ENCODE peak calls at places on chromosomes 6 and 20, in nine cellular contexts. One of them, this sample, is unnamed. For H3K27me3, the result is how much of the 10 kb centered on the place peaks cover.

GRCh38 chr6:1479095-1479494 is 89.7 kb downstream of the FOXF2 start:
- DNase-seq in hepatocyte: peak
- DNase-seq in heart right ventricle: no peak
- DNase-seq in uterus: no peak
- DNase-seq in body of pancreas: no peak
- DNase-seq in astrocyte: peak
- DNase-seq in transverse colon: no peak
- DNase-seq in fibroblast of lung: peak
- DNase-seq in heart left ventricle: no peak
- DNase-seq in this sample: no peak

GRCh38 chr6:138652824-138653223 is 120.7 kb upstream of the CCDC28A start:
- DNase-seq in uterus: no peak
- DNase-seq in transverse colon: no peak
- DNase-seq in body of pancreas: no peak
- DNase-seq in fibroblast of lung: no peak
- DNase-seq in heart right ventricle: no peak
- DNase-seq in hepatocyte: no peak
- DNase-seq in heart left ventricle: no peak
- DNase-seq in astrocyte: no peak
- DNase-seq in this sample: no peak

GRCh38 chr6:33380272-33380981 is 11.2 kb upstream of the KIFC1 start:
- DNase-seq in heart left ventricle: no peak
- DNase-seq in fibroblast of lung: no peak
- DNase-seq in astrocyte: no peak
- DNase-seq in body of pancreas: no peak
- DNase-seq in heart right ventricle: no peak
- DNase-seq in hepatocyte: no peak
- DNase-seq in uterus: no peak
- DNase-seq in transverse colon: no peak
- DNase-seq in this sample: no peak

GRCh38 chr6:165417298-165417865 is 108.0 kb upstream of the C6orf118 start:
- DNase-seq in body of pancreas: no peak
- DNase-seq in transverse colon: no peak
- DNase-seq in heart left ventricle: no peak
- DNase-seq in heart right ventricle: no peak
- DNase-seq in astrocyte: no peak
- DNase-seq in uterus: no peak
- DNase-seq in fibroblast of lung: no peak
- DNase-seq in hepatocyte: no peak
- DNase-seq in this sample: no peak

GRCh38 chr6:140858381-140858971 is 1274.2 kb upstream of the GJE1 start:
- DNase-seq in uterus: no peak
- DNase-seq in heart left ventricle: no peak
- DNase-seq in fibroblast of lung: no peak
- DNase-seq in body of pancreas: no peak
- DNase-seq in heart right ventricle: no peak
- DNase-seq in hepatocyte: no peak
- DNase-seq in astrocyte: peak
- DNase-seq in transverse colon: no peak
- DNase-seq in this sample: no peak

GRCh38 chr6:11975353-11975977 is 36.6 kb upstream of the HIVEP1 start:
- DNase-seq in heart right ventricle: no peak
- DNase-seq in fibroblast of lung: no peak
- DNase-seq in body of pancreas: peak
- DNase-seq in hepatocyte: no peak
- DNase-seq in astrocyte: no peak
- DNase-seq in heart left ventricle: no peak
- DNase-seq in transverse colon: peak
- DNase-seq in uterus: no peak
- DNase-seq in this sample: no peak

GRCh38 chr20:41701596-41702350 is 83.6 kb upstream of the CHD6 start:
- DNase-seq in uterus: no peak
- DNase-seq in fibroblast of lung: no peak
- DNase-seq in heart right ventricle: no peak
- DNase-seq in transverse colon: no peak
- DNase-seq in astrocyte: no peak
- DNase-seq in hepatocyte: no peak
- DNase-seq in heart left ventricle: no peak
- DNase-seq in body of pancreas: no peak
- DNase-seq in this sample: no peak

GRCh38 chr20:11581271-11581670 is 336.4 kb upstream of the BTBD3 start:
- DNase-seq in heart left ventricle: no peak
- DNase-seq in fibroblast of lung: no peak
- DNase-seq in uterus: no peak
- DNase-seq in hepatocyte: no peak
- DNase-seq in astrocyte: no peak
- DNase-seq in heart right ventricle: no peak
- DNase-seq in body of pancreas: no peak
- DNase-seq in transverse colon: no peak
- DNase-seq in this sample: no peak

DNA sequence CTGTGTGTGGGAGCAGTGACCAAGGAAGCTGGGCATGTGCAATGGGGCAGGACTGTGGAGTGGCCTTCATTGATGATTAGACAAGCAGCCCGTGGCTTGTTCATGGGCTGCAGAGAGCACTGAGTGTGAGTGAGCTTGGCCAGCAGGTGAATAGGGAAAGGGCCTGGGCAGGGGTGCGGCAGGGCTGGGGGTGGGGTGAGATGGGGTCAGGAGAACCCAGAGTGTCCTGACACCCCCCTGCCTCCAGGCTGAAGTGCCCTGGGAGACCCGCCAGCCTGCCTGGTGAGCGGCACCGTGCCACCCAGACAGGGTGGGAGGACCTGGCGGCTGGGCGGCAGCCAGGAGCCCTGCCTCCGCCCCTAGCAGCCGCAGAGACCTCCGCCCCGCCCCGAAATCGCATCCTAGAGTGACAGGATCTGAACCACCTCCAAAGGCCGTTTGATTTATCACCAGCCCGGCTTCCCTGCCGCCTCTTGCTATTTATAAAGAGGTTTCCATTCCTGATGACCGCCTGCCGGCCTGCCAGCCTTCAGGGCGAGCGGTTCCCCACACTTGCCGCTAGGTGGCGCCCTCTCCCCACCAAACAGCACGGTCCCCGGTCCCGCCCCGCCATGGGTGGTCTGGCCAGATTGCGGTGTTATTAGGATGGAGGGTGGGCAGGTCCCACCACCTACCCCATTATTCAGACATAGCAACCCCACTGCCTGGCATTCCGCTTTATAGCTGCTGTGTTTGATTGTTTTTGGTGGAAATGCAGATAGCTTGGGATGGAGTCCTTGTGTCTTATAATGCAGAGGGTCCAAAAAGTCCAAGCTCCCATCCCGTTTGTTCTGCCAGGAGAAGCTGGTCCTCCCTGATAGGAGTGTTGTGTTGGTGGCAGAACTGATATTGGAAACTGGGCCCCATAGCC is 3.5 kb downstream of the MYLK2 start:
- DNase-seq in heart right ventricle: peak
- DNase-seq in uterus: peak
- DNase-seq in transverse colon: peak
- DNase-seq in fibroblast of lung: peak
- DNase-seq in heart left ventricle: peak
- DNase-seq in hepatocyte: peak
- DNase-seq in body of pancreas: peak
- DNase-seq in astrocyte: peak
- DNase-seq in this sample: no peak
- H3K27me3 ChIP-seq in heart right ventricle: under half
- H3K27me3 ChIP-seq in uterus: under half
- H3K27me3 ChIP-seq in transverse colon: under half
- H3K27me3 ChIP-seq in fibroblast of lung: under half
- H3K27me3 ChIP-seq in heart left ventricle: under half
- H3K27me3 ChIP-seq in hepatocyte: under half
- H3K27me3 ChIP-seq in body of pancreas: under half
- H3K27me3 ChIP-seq in astrocyte: under half
- H3K27me3 ChIP-seq in this sample: under half

GRCh38 chr20:36795691-36796090 is 22.1 kb upstream of the DSN1 start:
- DNase-seq in transverse colon: no peak
- DNase-seq in heart right ventricle: no peak
- DNase-seq in heart left ventricle: no peak
- DNase-seq in fibroblast of lung: no peak
- DNase-seq in body of pancreas: no peak
- DNase-seq in astrocyte: no peak
- DNase-seq in uterus: no peak
- DNase-seq in hepatocyte: no peak
- DNase-seq in this sample: no peak

GRCh38 chr20:36793294-36794115 is 19.9 kb upstream of the DSN1 start:
- DNase-seq in heart left ventricle: no peak
- DNase-seq in fibroblast of lung: no peak
- DNase-seq in astrocyte: no peak
- DNase-seq in uterus: no peak
- DNase-seq in hepatocyte: no peak
- DNase-seq in heart right ventricle: no peak
- DNase-seq in transverse colon: no peak
- DNase-seq in body of pancreas: no peak
- DNase-seq in this sample: no peak

GRCh38 chr20:36794116-36794474 is 20.5 kb upstream of the DSN1 start:
- DNase-seq in fibroblast of lung: no peak
- DNase-seq in uterus: no peak
- DNase-seq in heart right ventricle: no peak
- DNase-seq in heart left ventricle: no peak
- DNase-seq in transverse colon: no peak
- DNase-seq in body of pancreas: no peak
- DNase-seq in astrocyte: no peak
- DNase-seq in hepatocyte: no peak
- DNase-seq in this sample: no peak

GRCh38 chr20:36791862-36792261 is 18.3 kb upstream of the DSN1 start:
- DNase-seq in hepatocyte: no peak
- DNase-seq in uterus: no peak
- DNase-seq in heart left ventricle: no peak
- DNase-seq in body of pancreas: no peak
- DNase-seq in transverse colon: no peak
- DNase-seq in fibroblast of lung: no peak
- DNase-seq in astrocyte: no peak
- DNase-seq in heart right ventricle: no peak
- DNase-seq in this sample: no peak

DNA sequence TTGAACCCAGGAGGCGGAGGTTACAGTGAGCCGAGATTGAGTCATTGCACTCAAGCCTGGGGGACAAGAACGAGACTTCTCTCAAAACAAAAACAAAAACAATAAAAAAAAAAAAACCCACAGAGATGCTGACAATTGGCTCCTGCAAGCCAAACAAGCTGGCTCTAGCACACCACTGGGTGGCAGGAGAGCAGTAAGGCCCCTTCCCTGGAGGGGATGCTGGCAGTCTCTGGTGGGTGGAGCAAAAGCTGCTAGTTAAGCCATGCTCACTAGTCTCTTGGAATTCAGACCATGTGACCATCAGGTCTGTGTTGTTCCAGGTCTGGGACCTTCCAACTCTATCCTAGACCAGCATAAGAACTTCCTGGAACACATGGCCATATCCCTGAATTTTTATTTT is 18.9 kb upstream of the DSN1 start:
- DNase-seq in transverse colon: no peak
- DNase-seq in uterus: peak
- DNase-seq in heart left ventricle: peak
- DNase-seq in fibroblast of lung: peak
- DNase-seq in hepatocyte: peak
- DNase-seq in body of pancreas: peak
- DNase-seq in heart right ventricle: no peak
- DNase-seq in astrocyte: peak
- DNase-seq in this sample: peak
- TF ChIP-seq CTCF in transverse colon: no peak
- TF ChIP-seq CTCF in uterus: no peak
- TF ChIP-seq CTCF in heart left ventricle: peak
- TF ChIP-seq CTCF in fibroblast of lung: peak
- TF ChIP-seq CTCF in hepatocyte: peak
- TF ChIP-seq CTCF in body of pancreas: no peak
- TF ChIP-seq CTCF in heart right ventricle: peak
- TF ChIP-seq CTCF in astrocyte: peak
- TF ChIP-seq CTCF in this sample: peak

DNA sequence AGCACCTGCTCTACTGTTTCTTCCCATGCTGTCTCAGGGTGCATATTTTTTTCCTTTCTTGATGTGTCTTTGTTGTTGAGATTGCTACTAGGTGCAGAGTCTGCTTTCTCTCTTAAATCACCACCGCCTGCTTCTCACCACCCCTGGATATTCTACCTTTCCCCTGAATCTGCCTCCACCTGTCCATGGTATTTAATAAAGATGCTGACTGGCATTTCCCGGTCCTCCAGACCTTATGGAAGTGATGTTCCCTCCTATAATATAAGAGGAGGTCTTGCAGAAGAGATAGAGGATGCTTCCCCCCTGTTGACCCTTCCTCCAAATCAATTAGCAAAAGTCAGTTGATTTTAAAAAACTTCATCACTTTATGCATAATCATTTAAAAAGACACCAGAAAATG is 107.9 kb upstream of the IYD start:
- DNase-seq in transverse colon: no peak
- DNase-seq in fibroblast of lung: no peak
- DNase-seq in body of pancreas: no peak
- DNase-seq in uterus: no peak
- DNase-seq in heart right ventricle: no peak
- DNase-seq in heart left ventricle: no peak
- DNase-seq in hepatocyte: no peak
- DNase-seq in astrocyte: no peak
- DNase-seq in this sample: no peak
- H3K27me3 ChIP-seq in transverse colon: under half
- H3K27me3 ChIP-seq in fibroblast of lung: under half
- H3K27me3 ChIP-seq in body of pancreas: under half
- H3K27me3 ChIP-seq in uterus: under half
- H3K27me3 ChIP-seq in heart right ventricle: under half
- H3K27me3 ChIP-seq in heart left ventricle: under half
- H3K27me3 ChIP-seq in hepatocyte: under half
- H3K27me3 ChIP-seq in astrocyte: under half
- H3K27me3 ChIP-seq in this sample: under half

GRCh38 chr20:36624925-36625324 is 19.3 kb downstream of the RAB5IF start:
- DNase-seq in fibroblast of lung: no peak
- DNase-seq in astrocyte: no peak
- DNase-seq in hepatocyte: no peak
- DNase-seq in heart left ventricle: no peak
- DNase-seq in uterus: no peak
- DNase-seq in body of pancreas: no peak
- DNase-seq in heart right ventricle: no peak
- DNase-seq in transverse colon: no peak
- DNase-seq in this sample: no peak

GRCh38 chr20:36623444-36623843 is 17.9 kb downstream of the RAB5IF start:
- DNase-seq in hepatocyte: no peak
- DNase-seq in fibroblast of lung: no peak
- DNase-seq in heart left ventricle: no peak
- DNase-seq in body of pancreas: no peak
- DNase-seq in astrocyte: no peak
- DNase-seq in transverse colon: no peak
- DNase-seq in uterus: no peak
- DNase-seq in heart right ventricle: no peak
- DNase-seq in this sample: no peak

GRCh38 chr20:36628076-36628475 is 17.9 kb downstream of the SLA2 start:
- DNase-seq in heart right ventricle: no peak
- DNase-seq in body of pancreas: no peak
- DNase-seq in heart left ventricle: no peak
- DNase-seq in astrocyte: no peak
- DNase-seq in hepatocyte: no peak
- DNase-seq in uterus: no peak
- DNase-seq in fibroblast of lung: peak
- DNase-seq in transverse colon: no peak
- DNase-seq in this sample: no peak

GRCh38 chr20:36620917-36621316 is 15.3 kb downstream of the RAB5IF start:
- DNase-seq in astrocyte: no peak
- DNase-seq in uterus: no peak
- DNase-seq in body of pancreas: no peak
- DNase-seq in hepatocyte: no peak
- DNase-seq in transverse colon: no peak
- DNase-seq in fibroblast of lung: no peak
- DNase-seq in heart left ventricle: no peak
- DNase-seq in heart right ventricle: no peak
- DNase-seq in this sample: no peak

DNA sequence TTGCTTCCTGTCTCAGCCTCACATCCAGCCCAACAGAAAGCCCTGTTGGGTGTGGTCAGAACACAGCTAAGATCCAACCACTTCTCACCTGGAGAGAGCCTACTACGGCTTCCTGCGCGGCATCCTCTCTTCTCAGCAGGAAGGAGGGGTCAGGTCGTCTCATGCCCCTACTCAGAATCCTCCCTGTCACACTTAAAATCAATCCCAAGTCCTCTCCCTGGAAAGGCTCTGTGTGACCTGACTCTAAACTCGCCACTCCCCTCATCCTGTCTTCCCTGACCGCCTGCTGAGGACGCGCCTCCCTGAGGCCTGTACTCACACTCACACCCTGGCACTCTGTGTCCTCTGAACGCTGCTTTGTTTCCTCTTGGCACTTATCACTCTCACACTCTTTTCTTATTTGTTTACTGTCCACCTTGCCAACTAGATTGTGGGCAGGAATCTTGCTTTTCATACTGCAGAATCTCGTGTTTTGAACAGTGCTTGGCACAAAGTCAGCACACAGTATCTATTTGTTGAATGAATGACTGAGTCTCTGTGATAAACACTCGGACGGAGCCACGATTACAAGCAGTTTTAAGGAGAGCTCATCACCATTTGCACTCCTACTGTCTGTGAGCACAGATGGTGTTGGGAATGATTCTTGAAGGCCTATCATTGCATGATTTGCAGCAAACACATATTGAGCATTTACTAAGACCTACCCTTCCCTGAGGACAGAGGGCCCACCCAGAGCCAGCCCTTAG is 18.7 kb downstream of the RAB5IF start:
- DNase-seq in astrocyte: no peak
- DNase-seq in hepatocyte: no peak
- DNase-seq in fibroblast of lung: no peak
- DNase-seq in heart left ventricle: no peak
- DNase-seq in heart right ventricle: no peak
- DNase-seq in transverse colon: peak
- DNase-seq in uterus: no peak
- DNase-seq in body of pancreas: peak
- DNase-seq in this sample: no peak
- TF ChIP-seq CTCF in astrocyte: no peak
- TF ChIP-seq CTCF in hepatocyte: no peak
- TF ChIP-seq CTCF in fibroblast of lung: no peak
- TF ChIP-seq CTCF in heart left ventricle: no peak
- TF ChIP-seq CTCF in heart right ventricle: no peak
- TF ChIP-seq CTCF in transverse colon: peak
- TF ChIP-seq CTCF in uterus: no peak
- TF ChIP-seq CTCF in body of pancreas: peak
- TF ChIP-seq CTCF in this sample: no peak